ENCODE peak calls at places on chromosomes 11 and 22, in five cellular contexts. O, U, V, K and C are unnamed samples.

GRCh38 chr22:42366815-42367581 is 65.2 kb downstream of the NFAM1 start:
- DNase-seq in K (no peak), U (no peak), V (no peak), O (no peak), C (no peak)

GRCh38 chr11:128471138-128471661 is 116.2 kb downstream of the ETS1 start:
- DNase-seq in U (no peak), K (no peak), O (no peak), V (peak; percentile 79), C (no peak)

GRCh38 chr11:44033411-44033850 is 14.3 kb upstream of the ACCSL start:
- DNase-seq in K (no peak), U (no peak), V (no peak), O (no peak), C (no peak)

GRCh38 chr11:134995746-134996145 is 583.7 kb upstream of the B3GAT1 start:
- DNase-seq in V (no peak), O (no peak), K (no peak), U (no peak), C (no peak)

GRCh38 chr22:43883719-43884415 is 7.9 kb downstream of the PNPLA5 start:
- DNase-seq in V (no peak), K (no peak), O (no peak), U (no peak), C (no peak)

GRCh38 chr11:111320728-111321568 is 22.6 kb downstream of the POU2AF3 start:
- DNase-seq in K (no peak), U (peak; percentile 83), O (no peak), V (no peak), C (no peak)

GRCh38 chr22:43670545-43670944 is 141.6 kb downstream of the EFCAB6 start:
- DNase-seq in K (no peak), U (no peak), O (no peak), V (no peak), C (no peak)

GRCh38 chr11:21511835-21512440 is 680.9 kb upstream of the ANO5 start:
- DNase-seq in O (peak; percentile 36), V (no peak), U (peak; percentile 48), K (peak; percentile 28), C (peak; percentile 57)

GRCh38 chr11:68314203-68314885 is 2.0 kb downstream of the LRP5 start:
- DNase-seq in U (no peak), O (peak; percentile 63), K (peak; percentile 40), V (no peak), C (no peak)

GRCh38 chr11:119205080-119205479 is 1.1 kb upstream of the CBL start:
- DNase-seq in U (no peak), K (no peak), O (no peak), V (no peak), C (no peak)

GRCh38 chr22:49724893-49725489 is 102.7 kb downstream of the BRD1 start:
- DNase-seq in O (peak; percentile 93), U (peak; percentile 15), V (no peak), K (peak; percentile 77), C (peak; percentile 86)

GRCh38 chr11:68958211-68958610 is 22.6 kb downstream of the MRGPRD start:
- DNase-seq in U (no peak), V (no peak), K (no peak), O (peak; percentile 39), C (no peak)

GRCh38 chr11:132248585-132248984 is 878.2 kb downstream of the NTM start:
- DNase-seq in O (no peak), K (no peak), U (no peak), V (no peak), C (no peak)

GRCh38 chr11:79661373-79661772 is 220.5 kb upstream of the TENM4 start:
- DNase-seq in V (no peak), U (no peak), O (no peak), K (no peak), C (no peak)

GRCh38 chr11:65498042-65498726 is 661 bp upstream of the MALAT1 start:
- DNase-seq in V (peak; percentile 53), O (no peak), K (no peak), U (no peak), C (no peak)
- TF ChIP-seq FOXM1 in V (no peak), O (no peak), K (no peak), U (no peak), C (no peak)

GRCh38 chr11:66288138-66288865 is 641 bp downstream of the YIF1A start:
- DNase-seq in V (no peak), K (no peak), O (peak; percentile 49), U (peak; percentile 39), C (no peak)
- TF ChIP-seq FOXM1 in V (no peak), K (no peak), O (no peak), U (peak; percentile 24), C (no peak)

GRCh38 chr22:32037236-32037635 is 5.8 kb upstream of the SLC5A1 start:
- DNase-seq in O (no peak), U (no peak), V (no peak), K (no peak), C (no peak)
- TF ChIP-seq FOXM1 in O (no peak), U (no peak), V (no peak), K (no peak), C (no peak)

GRCh38 chr22:21984793-21985192 is 2.2 kb upstream of the TOP3B start:
- DNase-seq in U (no peak), V (no peak), K (peak; percentile 88), O (no peak), C (peak; percentile 67)
- TF ChIP-seq FOXM1 in U (no peak), V (no peak), K (no peak), O (no peak), C (no peak)

DNA sequence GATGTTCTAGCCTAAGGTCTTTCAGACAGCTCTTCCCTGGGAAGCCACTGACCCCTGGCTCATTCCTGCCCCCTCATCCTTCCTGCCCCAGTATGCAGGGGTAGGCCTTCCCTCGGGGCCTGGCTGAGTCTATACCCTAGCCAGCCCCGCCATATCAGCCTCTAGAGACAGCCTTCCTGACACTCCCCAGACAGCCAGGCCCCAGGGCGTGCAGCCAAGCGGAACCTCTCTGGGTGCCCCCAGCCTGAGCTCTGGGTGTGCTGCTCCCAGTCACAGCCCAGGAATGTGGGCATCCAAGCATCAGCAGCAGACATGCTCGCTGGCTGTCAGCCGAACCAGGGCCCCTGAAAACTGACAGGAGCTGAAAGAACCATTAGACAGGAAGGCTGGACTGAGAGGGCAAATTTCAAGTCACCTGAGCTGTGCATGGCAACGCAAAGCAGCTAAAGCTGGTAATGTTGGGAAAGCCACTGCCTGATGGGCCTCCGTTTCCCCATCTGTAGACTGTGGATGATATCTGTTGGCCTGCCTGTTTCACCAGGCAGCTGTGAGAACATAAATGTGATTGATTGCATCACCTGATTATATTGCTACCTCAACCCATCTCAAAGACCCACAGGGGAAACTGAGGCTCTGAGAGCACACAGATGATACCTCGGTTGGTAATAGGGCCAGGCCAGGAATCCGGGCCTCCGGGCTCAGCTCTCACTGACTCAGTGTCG is 93.2 kb downstream of the LRRC32 start:
- DNase-seq in O (peak; percentile 88), K (no peak), V (no peak), U (no peak), C (no peak)
- TF ChIP-seq FOXM1 in O (no peak), K (no peak), V (no peak), U (no peak), C (no peak)

DNA sequence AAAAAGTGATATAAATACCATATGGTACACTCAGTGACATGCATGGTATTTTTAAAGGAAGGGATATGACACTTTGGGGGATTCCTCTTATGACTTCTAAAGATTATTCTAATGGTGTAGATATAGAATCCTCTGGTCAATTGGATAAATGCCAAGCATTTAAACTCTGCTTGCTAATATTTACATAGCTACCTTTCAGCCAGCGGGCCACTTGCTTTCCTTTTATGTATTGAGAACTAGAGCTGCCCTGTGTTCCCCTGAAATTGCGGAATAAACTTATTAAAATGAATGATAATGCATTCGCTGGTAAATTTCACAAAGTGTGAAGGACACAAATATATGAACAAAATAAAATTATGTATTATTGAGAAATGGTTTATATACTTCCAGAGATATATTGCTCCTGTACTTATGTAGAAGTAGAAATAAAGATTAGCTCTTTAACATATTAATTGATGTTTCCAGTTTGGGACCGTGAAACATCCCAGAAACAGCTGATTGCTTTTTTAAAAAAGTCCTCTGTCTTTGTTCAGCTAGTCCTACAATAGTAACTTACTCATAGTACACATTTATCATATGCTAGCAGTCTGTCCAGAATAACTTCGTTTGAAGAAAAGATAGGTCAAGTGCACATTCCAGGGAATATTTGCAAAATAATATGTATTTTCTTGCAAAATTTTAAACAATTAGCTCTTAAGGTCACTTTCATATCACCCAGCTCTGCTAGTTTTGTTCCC is 40.1 kb upstream of the CARD18 start:
- DNase-seq in U (peak; percentile 87), O (no peak), K (no peak), V (no peak), C (no peak)
- TF ChIP-seq FOXM1 in U (no peak), O (no peak), K (no peak), V (no peak), C (no peak)

DNA sequence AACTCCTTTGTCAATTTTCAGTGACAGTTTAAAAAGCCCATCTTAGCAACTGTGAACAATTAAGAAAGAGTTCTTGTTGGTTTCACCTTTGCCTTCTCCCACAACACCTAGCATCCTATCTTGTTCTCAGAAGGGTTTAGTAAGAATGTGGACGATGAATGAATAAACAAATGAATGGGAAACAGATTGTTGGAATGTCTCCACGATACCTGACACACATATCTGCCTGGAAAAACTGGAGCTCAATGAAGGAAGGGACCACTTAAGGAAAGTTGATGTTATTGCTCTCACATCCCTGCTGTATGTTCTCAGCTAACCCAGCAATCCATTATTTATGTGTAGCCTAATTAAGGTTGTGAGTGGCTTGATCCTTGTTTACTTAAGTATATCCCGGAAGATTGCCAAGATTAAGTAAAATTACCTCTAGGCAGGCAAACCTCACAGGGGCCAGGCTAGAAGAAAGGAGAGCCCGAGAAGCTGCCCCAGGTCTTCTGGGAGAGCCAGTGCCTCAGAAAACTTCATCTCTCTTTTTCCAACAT is 286.4 kb downstream of the NXPE2 start:
- DNase-seq in U (no peak), K (no peak), V (no peak), O (no peak), C (peak; percentile 19)
- TF ChIP-seq FOXM1 in U (no peak), K (no peak), V (no peak), O (no peak), C (no peak)

DNA sequence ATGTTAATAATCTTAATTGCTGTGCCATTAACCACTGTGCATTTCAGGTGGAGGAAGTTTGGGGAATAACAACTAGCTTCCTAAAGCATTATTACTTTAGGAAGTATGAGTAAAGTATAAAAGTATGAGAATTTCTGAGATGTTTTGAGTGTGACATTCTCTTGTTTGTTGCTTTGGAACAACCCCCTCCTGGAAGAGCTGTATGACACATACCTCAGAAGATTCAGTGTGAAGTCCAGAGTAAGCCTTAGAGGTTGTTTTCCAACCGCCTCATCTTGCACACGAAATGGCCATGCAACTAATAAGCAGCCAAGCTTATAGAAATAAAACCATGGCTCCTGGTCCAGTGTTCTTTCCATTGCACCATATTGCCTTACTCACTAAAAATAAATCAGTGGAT is 21.7 kb downstream of the CCDC81 start:
- DNase-seq in V (no peak), U (no peak), O (no peak), K (no peak), C (no peak)
- TF ChIP-seq FOXM1 in V (no peak), U (no peak), O (no peak), K (no peak), C (no peak)